ENCODE peak calls at places on chromosome 18, in six cellular contexts. H is CD8-positive, alpha-beta memory T cell; Z is stomach; T is tibial nerve; W is AG04450; K is esophagus muscularis mucosa. E is an unnamed sample. For H3K9me3, the result is how much of the 10 kb centered on the place peaks cover.

GRCh38 chr18:21341141-21341540 is 99.1 kb downstream of the GREB1L start:
- DNase-seq in H (no peak), Z (no peak), T (no peak), W (no peak), K (no peak), E (no peak)

GRCh38 chr18:13562494-13563029 is 163.8 kb downstream of the FAM210A start:
- DNase-seq in H (no peak), Z (no peak), T (no peak), W (no peak), K (no peak), E (no peak)

GRCh38 chr18:11040823-11041712 is 108.3 kb downstream of the PIEZO2 start:
- DNase-seq in H (no peak), Z (no peak), T (peak), W (peak), K (no peak), E (no peak)

GRCh38 chr18:75199327-75199726 is 9.6 kb downstream of the PTGR3 start:
- DNase-seq in H (no peak), Z (no peak), T (no peak), W (no peak), K (no peak), E (no peak)

GRCh38 chr18:55300469-55301195 is 287.4 kb downstream of the TCF4 start:
- DNase-seq in H (no peak), Z (no peak), T (no peak), W (no peak), K (no peak), E (no peak)

GRCh38 chr18:40380657-40381441 is 1574.2 kb upstream of the PIK3C3 start:
- DNase-seq in H (no peak), Z (no peak), T (no peak), W (no peak), K (no peak), E (no peak)

GRCh38 chr18:45806226-45806625 is 19.2 kb upstream of the SIGLEC15 start:
- DNase-seq in H (no peak), Z (no peak), T (no peak), W (no peak), K (no peak), E (no peak)

GRCh38 chr18:74468547-74469014 is 11.5 kb upstream of the DIPK1C start:
- DNase-seq in H (no peak), Z (no peak), T (no peak), W (no peak), K (no peak), E (no peak)

GRCh38 chr18:76658627-76659026 is 163.6 kb upstream of the ZNF516 start:
- DNase-seq in H (peak), Z (no peak), T (no peak), W (no peak), K (no peak), E (no peak)

GRCh38 chr18:58195278-58195721 is 151.3 kb downstream of the NEDD4L start:
- DNase-seq in H (peak), Z (peak), T (no peak), W (no peak), K (no peak), E (no peak)

GRCh38 chr18:34159691-34160185 is 65.0 kb downstream of the NOL4 start:
- DNase-seq in H (no peak), Z (no peak), T (no peak), W (no peak), K (no peak), E (no peak)

GRCh38 chr18:61580061-61580460 is 246.8 kb downstream of the CDH20 start:
- DNase-seq in H (no peak), Z (no peak), T (no peak), W (no peak), K (no peak), E (no peak)

GRCh38 chr18:45828917-45829811 is 3.7 kb downstream of the SIGLEC15 start:
- DNase-seq in H (no peak), Z (peak), T (no peak), W (no peak), K (peak), E (no peak)

GRCh38 chr18:3115430-3116025 is 102.6 kb upstream of the LPIN2 start:
- DNase-seq in H (no peak), Z (no peak), T (no peak), W (no peak), K (peak), E (no peak)

GRCh38 chr18:48631851-48632250 is 93.0 kb downstream of the CTIF start:
- DNase-seq in H (no peak), Z (no peak), T (no peak), W (no peak), K (no peak), E (no peak)

GRCh38 chr18:33579147-33579867 is 1.3 kb downstream of the ASXL3 start:
- DNase-seq in H (no peak), Z (no peak), T (no peak), W (no peak), K (no peak), E (no peak)

GRCh38 chr18:27005589-27005988 is 140.1 kb upstream of the AQP4 start:
- DNase-seq in H (no peak), Z (no peak), T (no peak), W (no peak), K (no peak), E (no peak)

GRCh38 chr18:43863180-43863579 is 585.9 kb upstream of the SYT4 start:
- DNase-seq in H (no peak), Z (no peak), T (peak), W (no peak), K (no peak), E (no peak)

GRCh38 chr18:77069931-77070330 is 62.7 kb downstream of the MBP start:
- DNase-seq in H (no peak), Z (no peak), T (no peak), W (no peak), K (no peak), E (peak)

GRCh38 chr18:2515408-2515807 is 55.9 kb downstream of the METTL4 start:
- DNase-seq in H (no peak), Z (no peak), T (no peak), W (peak), K (no peak), E (no peak)

GRCh38 chr18:11946756-11947155 is 34.6 kb upstream of the IMPA2 start:
- DNase-seq in H (no peak), Z (no peak), T (no peak), W (no peak), K (no peak), E (no peak)

GRCh38 chr18:25005602-25006375 is 346.2 kb downstream of the ZNF521 start:
- DNase-seq in H (no peak), Z (no peak), T (no peak), W (no peak), K (no peak), E (no peak)

GRCh38 chr18:58148954-58149471 is 105.0 kb downstream of the NEDD4L start:
- DNase-seq in H (no peak), Z (peak), T (no peak), W (no peak), K (no peak), E (no peak)

GRCh38 chr18:14917311-14917710 is 169.3 kb downstream of the ANKRD30B start:
- DNase-seq in H (no peak), Z (no peak), T (no peak), W (no peak), K (no peak), E (no peak)

GRCh38 chr18:14916851-14917250 is 168.9 kb downstream of the ANKRD30B start:
- DNase-seq in H (no peak), Z (no peak), T (no peak), W (no peak), K (peak), E (no peak)

GRCh38 chr18:14914126-14914525 is 166.2 kb downstream of the ANKRD30B start:
- DNase-seq in H (no peak), Z (no peak), T (no peak), W (no peak), K (peak), E (no peak)

GRCh38 chr18:14914771-14915170 is 166.8 kb downstream of the ANKRD30B start:
- DNase-seq in H (no peak), Z (no peak), T (no peak), W (no peak), K (no peak), E (no peak)

GRCh38 chr18:14916181-14916580 is 168.2 kb downstream of the ANKRD30B start:
- DNase-seq in H (no peak), Z (no peak), T (no peak), W (no peak), K (peak), E (no peak)
- H3K9me3 ChIP-seq in H (under half), Z (under half), T (under half), W (under half), K (under half), E (under half)

GRCh38 chr18:36038102-36038663 is 29.2 kb downstream of the RPRD1A start:
- DNase-seq in H (no peak), Z (no peak), T (no peak), W (no peak), K (no peak), E (no peak)
- H3K9me3 ChIP-seq in H (under half), Z (under half), T (under half), W (under half), K (under half), E (under half)

DNA sequence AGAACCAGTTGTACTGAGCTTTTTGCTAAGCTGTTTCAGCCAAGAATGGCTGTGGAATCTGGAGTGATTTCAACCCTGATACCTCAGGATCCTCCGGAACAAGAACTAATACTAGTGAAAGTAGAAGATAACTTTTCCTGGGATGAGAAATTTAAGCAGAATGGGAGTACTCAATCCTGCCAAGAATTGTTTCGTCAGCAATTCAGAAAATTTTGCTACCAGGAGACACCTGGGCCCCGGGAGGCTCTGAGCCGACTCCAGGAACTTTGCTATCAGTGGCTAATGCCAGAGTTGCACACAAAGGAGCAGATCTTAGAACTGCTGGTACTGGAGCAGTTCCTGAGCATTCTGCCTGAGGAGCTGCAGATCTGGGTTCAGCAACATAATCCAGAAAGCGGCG is 1.6 kb downstream of the ZNF397 start:
- DNase-seq in H (no peak), Z (no peak), T (no peak), W (no peak), K (no peak), E (no peak)
- H3K9me3 ChIP-seq in H (under half), Z (under half), T (under half), W (under half), K (under half), E (under half)

DNA sequence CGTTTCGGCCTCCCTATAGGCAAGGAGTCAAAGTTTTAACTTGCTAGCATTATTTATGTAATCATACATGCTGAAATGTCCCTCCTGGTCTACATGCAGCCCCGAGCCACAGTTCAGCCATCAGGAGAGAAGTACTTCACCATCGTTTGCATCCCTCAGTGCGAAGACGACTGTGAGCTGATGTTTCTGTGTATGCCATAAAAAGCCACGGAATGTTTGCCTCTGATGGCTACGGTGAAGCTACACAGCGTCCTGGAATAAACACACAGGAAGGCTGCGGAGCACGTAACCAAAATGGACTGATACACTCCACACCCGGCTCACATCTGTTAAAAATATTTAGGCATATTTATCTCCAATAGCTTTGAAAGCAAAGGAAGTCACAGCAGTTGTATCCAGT is 4.3 kb upstream of the SALL3 start:
- DNase-seq in H (no peak), Z (no peak), T (no peak), W (no peak), K (no peak), E (no peak)
- H3K9me3 ChIP-seq in H (under half), Z (under half), T (under half), W (under half), K (under half), E (under half)

E was measured in T-helper 17 cell.